ENCODE peak calls at places on chromosomes 5 and 9, in seven cellular contexts. S is right atrium auricular region; U is skeletal muscle cell; Y is heart right ventricle; B is breast epithelium; C is pancreas; R is stimulated activated CD4-positive, alpha-beta T cell treated with anti-CD3 and anti-CD28 coated beads, Interleukin-1b, Interleukin-23, amount 100 ng/mL, for 24 hours. E is an unnamed sample.

GRCh38 chr5:138632900-138633489 is 57.8 kb upstream of the HSPA9 start:
- DNase-seq in S (peak), U (peak), Y (peak), B (no peak), C (peak), R (no peak), E (peak)

GRCh38 chr5:78127875-78128274 is 166.6 kb downstream of the AP3B1 start:
- DNase-seq in S (no peak), U (no peak), Y (no peak), B (no peak), C (no peak), R (no peak), E (no peak)

GRCh38 chr5:39015743-39016586 is 58.2 kb downstream of the RICTOR start:
- DNase-seq in S (no peak), U (peak), Y (no peak), B (no peak), C (no peak), R (no peak), E (peak)

GRCh38 chr5:131264453-131265200 is 774 bp downstream of the CDC42SE2 start:
- DNase-seq in S (no peak), U (no peak), Y (no peak), B (no peak), C (peak), R (no peak), E (no peak)

GRCh38 chr9:114946013-114946412 is 15.6 kb upstream of the TNFSF8 start:
- DNase-seq in S (no peak), U (no peak), Y (no peak), B (no peak), C (no peak), R (no peak), E (no peak)

GRCh38 chr5:33441241-33441844 is 578 bp downstream of the TARS1 start:
- DNase-seq in S (no peak), U (peak), Y (no peak), B (no peak), C (no peak), R (no peak), E (peak)

GRCh38 chr5:153362026-153362425 is 128.4 kb upstream of the GRIA1 start:
- DNase-seq in S (no peak), U (no peak), Y (no peak), B (no peak), C (no peak), R (no peak), E (no peak)

GRCh38 chr5:151923865-151924264 is 786 bp downstream of the GLRA1 start:
- DNase-seq in S (no peak), U (no peak), Y (no peak), B (no peak), C (no peak), R (no peak), E (no peak)

GRCh38 chr5:56686337-56687198 is 128.8 kb upstream of the MAP3K1 start:
- DNase-seq in S (no peak), U (no peak), Y (no peak), B (no peak), C (no peak), R (no peak), E (no peak)

GRCh38 chr5:33817301-33817700 is 74.5 kb downstream of the ADAMTS12 start:
- DNase-seq in S (no peak), U (no peak), Y (no peak), B (no peak), C (no peak), R (no peak), E (no peak)

GRCh38 chr9:26245072-26245471 is 566.8 kb upstream of the TUSC1 start:
- DNase-seq in S (no peak), U (peak), Y (no peak), B (no peak), C (no peak), R (no peak), E (peak)

GRCh38 chr9:133575673-133576590 is 33.3 kb downstream of the FAM163B start:
- DNase-seq in S (no peak), U (no peak), Y (no peak), B (no peak), C (no peak), R (no peak), E (no peak)

GRCh38 chr5:78511116-78511906 is 137.3 kb downstream of the LHFPL2 start:
- DNase-seq in S (no peak), U (no peak), Y (no peak), B (no peak), C (no peak), R (no peak), E (no peak)

GRCh38 chr9:98552306-98552705 is 156.4 kb downstream of the GABBR2 start:
- DNase-seq in S (peak), U (no peak), Y (no peak), B (no peak), C (no peak), R (no peak), E (no peak)

GRCh38 chr9:34328500-34328982 is 527 bp downstream of the KIF24 start:
- DNase-seq in S (no peak), U (no peak), Y (no peak), B (no peak), C (no peak), R (no peak), E (peak)

GRCh38 chr5:120615967-120616645 is 152.0 kb downstream of the PRR16 start:
- DNase-seq in S (no peak), U (peak), Y (no peak), B (no peak), C (no peak), R (no peak), E (peak)

GRCh38 chr9:4678679-4679267 is 596 bp upstream of the CDC37L1 start:
- DNase-seq in S (no peak), U (no peak), Y (peak), B (no peak), C (no peak), R (no peak), E (peak)

GRCh38 chr5:141084487-141084989 is 9.9 kb upstream of the PCDHB2 start:
- DNase-seq in S (no peak), U (no peak), Y (peak), B (peak), C (no peak), R (no peak), E (peak)

GRCh38 chr5:131977212-131977604 is 31.7 kb upstream of the MEIKIN start:
- DNase-seq in S (no peak), U (no peak), Y (no peak), B (no peak), C (no peak), R (no peak), E (no peak)

GRCh38 chr9:77016526-77017504 is 2.6 kb upstream of the FOXB2 start:
- DNase-seq in S (peak), U (no peak), Y (no peak), B (no peak), C (no peak), R (no peak), E (no peak)

GRCh38 chr5:116343961-116344360 is 230.7 kb downstream of the SEMA6A start:
- DNase-seq in S (no peak), U (no peak), Y (no peak), B (no peak), C (no peak), R (no peak), E (no peak)

GRCh38 chr5:112183103-112183634 is 235.9 kb downstream of the EPB41L4A start:
- DNase-seq in S (no peak), U (no peak), Y (no peak), B (no peak), C (no peak), R (no peak), E (peak)

E was measured in kidney glomerular epithelial cell.